ENCODE peak calls at places on chromosomes 5 and 9, in five cellular contexts. T is SHP77; B is COR-L47; E is EL; F is CD8-positive, alpha-beta T cell. I is an unnamed sample.

GRCh38 chr9:133805876-133806622 is 67.9 kb upstream of the SARDH start:
- DNase-seq in B (no peak), F (no peak), T (no peak), E (no peak), I (no peak)

GRCh38 chr5:122493776-122494518 is 181.9 kb downstream of the SNCAIP start:
- DNase-seq in E (no peak), T (peak), F (no peak), B (peak), I (no peak)

GRCh38 chr9:98964201-98964600 is 20.5 kb downstream of the COL15A1 start:
- DNase-seq in B (no peak), T (no peak), E (no peak), F (no peak), I (no peak)

GRCh38 chr5:142446131-142446959 is 121.5 kb upstream of the SPRY4 start:
- DNase-seq in E (peak), T (no peak), F (no peak), B (no peak), I (no peak)

GRCh38 chr9:38761334-38761733 is 41.4 kb upstream of the FAM240B start:
- DNase-seq in E (no peak), T (no peak), B (no peak), F (no peak), I (no peak)

GRCh38 chr5:125112196-125112595 is 365.8 kb upstream of the ZNF608 start:
- DNase-seq in B (no peak), E (peak), F (no peak), T (no peak), I (no peak)

GRCh38 chr5:143648696-143649095 is 163.3 kb upstream of the HMHB1 start:
- DNase-seq in B (no peak), E (no peak), T (no peak), F (no peak), I (no peak)

GRCh38 chr9:134204991-134205578 is 40.7 kb upstream of the RNU6ATAC start:
- DNase-seq in B (no peak), T (no peak), E (peak), F (no peak), I (no peak)

GRCh38 chr9:98773721-98774120 is 22.6 kb downstream of the ANKS6 start:
- DNase-seq in F (no peak), T (no peak), B (no peak), E (no peak), I (no peak)

GRCh38 chr5:55427157-55427556 is 107.6 kb downstream of the PLPP1 start:
- DNase-seq in F (no peak), B (peak), T (no peak), E (peak), I (peak)

GRCh38 chr5:37767961-37768360 is 71.9 kb downstream of the GDNF start:
- DNase-seq in B (no peak), F (no peak), T (no peak), E (no peak), I (no peak)

GRCh38 chr9:83199240-83199639 is 136.3 kb upstream of the RASEF start:
- DNase-seq in F (no peak), B (peak), T (peak), E (peak), I (peak)

GRCh38 chr5:35269006-35269405 is 38.7 kb upstream of the PRLR start:
- DNase-seq in T (no peak), E (no peak), B (no peak), F (no peak), I (no peak)

GRCh38 chr9:30235068-30235467 is 2149.4 kb upstream of the ACO1 start:
- DNase-seq in F (no peak), T (no peak), E (no peak), B (no peak), I (no peak)

GRCh38 chr5:142080248-142080647 is 28.3 kb upstream of the NDFIP1 start:
- DNase-seq in B (no peak), F (no peak), E (no peak), T (no peak), I (no peak)

GRCh38 chr9:89610391-89610925 is 5.6 kb downstream of the GADD45G start:
- DNase-seq in E (no peak), B (no peak), F (no peak), T (no peak), I (no peak)

GRCh38 chr9:123724211-123724831 is 205.6 kb downstream of the DENND1A start:
- DNase-seq in E (peak), B (peak), T (no peak), F (no peak), I (peak)

GRCh38 chr5:16725575-16725974 is 108.8 kb upstream of the RETREG1 start:
- DNase-seq in T (no peak), F (no peak), B (no peak), E (no peak), I (no peak)

GRCh38 chr5:135308752-135309151 is 90.3 kb downstream of the MACROH2A1 start:
- DNase-seq in T (no peak), B (no peak), E (peak), F (no peak), I (no peak)

GRCh38 chr9:134283111-134283515 is 43.1 kb upstream of the RXRA start:
- DNase-seq in T (no peak), E (peak), F (no peak), B (peak), I (peak)

GRCh38 chr5:124395287-124395686 is 351.2 kb downstream of the ZNF608 start:
- DNase-seq in B (no peak), F (no peak), T (peak), E (no peak), I (peak)

GRCh38 chr9:4850611-4851010 is 57.9 kb downstream of the RCL1 start:
- DNase-seq in E (no peak), T (no peak), B (no peak), F (no peak), I (no peak)

GRCh38 chr9:112119225-112120045 is 55.7 kb downstream of the SUSD1 start:
- DNase-seq in E (no peak), B (no peak), F (no peak), T (no peak), I (no peak)

GRCh38 chr5:132498152-132498551 is 7.6 kb upstream of the IRF1 start:
- DNase-seq in T (no peak), B (no peak), F (peak), E (peak), I (no peak)

GRCh38 chr5:2135354-2135753 is 252.6 kb upstream of the IRX4 start:
- DNase-seq in B (no peak), E (no peak), F (no peak), T (no peak), I (no peak)

GRCh38 chr5:158756873-158757272 is 342.8 kb downstream of the EBF1 start:
- DNase-seq in T (no peak), E (no peak), F (no peak), B (no peak), I (no peak)

GRCh38 chr5:180018661-180019060 is 52.9 kb downstream of the RNF130 start:
- DNase-seq in E (no peak), B (no peak), T (no peak), F (no peak), I (no peak)

GRCh38 chr5:144177548-144177947 is 6.9 kb downstream of the KCTD16 start:
- DNase-seq in B (no peak), F (no peak), E (peak), T (no peak), I (no peak)

GRCh38 chr5:96141749-96142148 is 180.1 kb upstream of the ELL2 start:
- DNase-seq in E (peak), F (no peak), B (no peak), T (no peak), I (no peak)

GRCh38 chr9:76255781-76256455 is 138.3 kb downstream of the RFK start:
- DNase-seq in B (no peak), F (no peak), T (no peak), E (peak), I (no peak)

GRCh38 chr5:82445729-82446349 is 167.7 kb upstream of the RPS23 start:
- DNase-seq in B (no peak), F (no peak), T (no peak), E (no peak), I (no peak)